ENCODE peak calls at places on chromosomes 5 and 9, in nine cellular contexts. One of them, this sample, is unnamed.

GRCh38 chr9:101587644-101588043 is 7.1 kb downstream of the PPP3R2 start:
- DNase-seq in OCI-LY7: no peak
- DNase-seq in uterus: no peak
- DNase-seq in A549: no peak
- DNase-seq in adrenal gland: no peak
- DNase-seq in esophagus squamous epithelium: no peak
- DNase-seq in GM23248: peak
- DNase-seq in AG04450: no peak
- DNase-seq in HL-60: no peak
- DNase-seq in this sample: no peak

GRCh38 chr5:132215329-132215728 is 12.3 kb downstream of the P4HA2 start:
- DNase-seq in OCI-LY7: no peak
- DNase-seq in uterus: peak
- DNase-seq in A549: peak
- DNase-seq in adrenal gland: peak
- DNase-seq in esophagus squamous epithelium: no peak
- DNase-seq in GM23248: peak
- DNase-seq in AG04450: peak
- DNase-seq in HL-60: no peak
- DNase-seq in this sample: peak

GRCh38 chr5:127011961-127012644 is 18.3 kb downstream of the MARCHF3 start:
- DNase-seq in OCI-LY7: no peak
- DNase-seq in uterus: no peak
- DNase-seq in A549: no peak
- DNase-seq in adrenal gland: no peak
- DNase-seq in esophagus squamous epithelium: no peak
- DNase-seq in GM23248: no peak
- DNase-seq in AG04450: no peak
- DNase-seq in HL-60: no peak
- DNase-seq in this sample: no peak

GRCh38 chr5:60340965-60341471 is 358.9 kb downstream of the DEPDC1B start:
- DNase-seq in OCI-LY7: no peak
- DNase-seq in uterus: no peak
- DNase-seq in A549: no peak
- DNase-seq in adrenal gland: no peak
- DNase-seq in esophagus squamous epithelium: no peak
- DNase-seq in GM23248: peak
- DNase-seq in AG04450: no peak
- DNase-seq in HL-60: no peak
- DNase-seq in this sample: no peak

GRCh38 chr9:135522137-135522877 is 1.1 kb downstream of the LCN1 start:
- DNase-seq in OCI-LY7: no peak
- DNase-seq in uterus: no peak
- DNase-seq in A549: no peak
- DNase-seq in adrenal gland: no peak
- DNase-seq in esophagus squamous epithelium: no peak
- DNase-seq in GM23248: no peak
- DNase-seq in AG04450: no peak
- DNase-seq in HL-60: no peak
- DNase-seq in this sample: no peak

GRCh38 chr5:95102080-95102479 is 182.8 kb downstream of the MCTP1 start:
- DNase-seq in OCI-LY7: no peak
- DNase-seq in uterus: no peak
- DNase-seq in A549: no peak
- DNase-seq in adrenal gland: no peak
- DNase-seq in esophagus squamous epithelium: no peak
- DNase-seq in GM23248: no peak
- DNase-seq in AG04450: no peak
- DNase-seq in HL-60: no peak
- DNase-seq in this sample: no peak

GRCh38 chr9:124854822-124855221 is 1.6 kb downstream of the WDR38 start:
- DNase-seq in OCI-LY7: no peak
- DNase-seq in uterus: no peak
- DNase-seq in A549: no peak
- DNase-seq in adrenal gland: no peak
- DNase-seq in esophagus squamous epithelium: no peak
- DNase-seq in GM23248: no peak
- DNase-seq in AG04450: no peak
- DNase-seq in HL-60: peak
- DNase-seq in this sample: no peak

GRCh38 chr9:7055201-7055903 is 297.6 kb downstream of the KDM4C start:
- DNase-seq in OCI-LY7: no peak
- DNase-seq in uterus: no peak
- DNase-seq in A549: no peak
- DNase-seq in adrenal gland: no peak
- DNase-seq in esophagus squamous epithelium: no peak
- DNase-seq in GM23248: no peak
- DNase-seq in AG04450: no peak
- DNase-seq in HL-60: no peak
- DNase-seq in this sample: no peak

GRCh38 chr5:172183881-172184280 is 4.1 kb downstream of the STK10 start:
- DNase-seq in OCI-LY7: no peak
- DNase-seq in uterus: no peak
- DNase-seq in A549: no peak
- DNase-seq in adrenal gland: no peak
- DNase-seq in esophagus squamous epithelium: no peak
- DNase-seq in GM23248: no peak
- DNase-seq in AG04450: no peak
- DNase-seq in HL-60: no peak
- DNase-seq in this sample: no peak

GRCh38 chr9:71663216-71663615 is 105.1 kb downstream of the CEMIP2 start:
- DNase-seq in OCI-LY7: no peak
- DNase-seq in uterus: no peak
- DNase-seq in A549: no peak
- DNase-seq in adrenal gland: no peak
- DNase-seq in esophagus squamous epithelium: no peak
- DNase-seq in GM23248: no peak
- DNase-seq in AG04450: no peak
- DNase-seq in HL-60: no peak
- DNase-seq in this sample: no peak

GRCh38 chr9:92254401-92255337 is 38.8 kb downstream of the IARS1 start:
- DNase-seq in OCI-LY7: no peak
- DNase-seq in uterus: no peak
- DNase-seq in A549: no peak
- DNase-seq in adrenal gland: no peak
- DNase-seq in esophagus squamous epithelium: no peak
- DNase-seq in GM23248: no peak
- DNase-seq in AG04450: no peak
- DNase-seq in HL-60: no peak
- DNase-seq in this sample: no peak

GRCh38 chr5:81749186-81749561 is 1.7 kb downstream of the SSBP2 start:
- DNase-seq in OCI-LY7: no peak
- DNase-seq in uterus: no peak
- DNase-seq in A549: no peak
- DNase-seq in adrenal gland: no peak
- DNase-seq in esophagus squamous epithelium: no peak
- DNase-seq in GM23248: peak
- DNase-seq in AG04450: no peak
- DNase-seq in HL-60: no peak
- DNase-seq in this sample: no peak
- H3K27ac ChIP-seq in OCI-LY7: peak
- H3K27ac ChIP-seq in uterus: peak
- H3K27ac ChIP-seq in A549: peak
- H3K27ac ChIP-seq in adrenal gland: peak
- H3K27ac ChIP-seq in esophagus squamous epithelium: peak
- H3K27ac ChIP-seq in GM23248: peak
- H3K27ac ChIP-seq in AG04450: no peak
- H3K27ac ChIP-seq in HL-60: no peak
- H3K27ac ChIP-seq in this sample: peak

DNA sequence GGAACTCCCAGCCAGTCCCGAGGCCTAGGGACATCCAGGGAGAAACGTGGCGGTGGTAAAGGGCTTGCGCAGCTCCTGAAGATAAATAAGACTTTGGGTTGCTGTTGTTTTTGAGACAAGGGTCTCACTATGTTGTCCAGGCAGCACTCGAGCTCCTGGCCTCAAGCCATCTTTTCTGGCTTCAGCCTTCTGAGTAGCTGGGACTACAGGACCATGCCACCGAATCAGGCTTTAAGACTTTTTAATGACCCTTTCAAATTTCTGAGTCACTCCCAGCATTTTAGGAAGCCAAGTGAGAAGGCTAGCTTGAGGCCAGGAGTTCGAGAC is 704 bp upstream of the GNE start:
- DNase-seq in OCI-LY7: no peak
- DNase-seq in uterus: peak
- DNase-seq in A549: no peak
- DNase-seq in adrenal gland: no peak
- DNase-seq in esophagus squamous epithelium: no peak
- DNase-seq in GM23248: peak
- DNase-seq in AG04450: no peak
- DNase-seq in HL-60: no peak
- DNase-seq in this sample: no peak
- H3K27ac ChIP-seq in OCI-LY7: no peak
- H3K27ac ChIP-seq in uterus: peak
- H3K27ac ChIP-seq in A549: peak
- H3K27ac ChIP-seq in adrenal gland: peak
- H3K27ac ChIP-seq in esophagus squamous epithelium: peak
- H3K27ac ChIP-seq in GM23248: peak
- H3K27ac ChIP-seq in AG04450: peak
- H3K27ac ChIP-seq in HL-60: peak
- H3K27ac ChIP-seq in this sample: peak

GRCh38 chr5:115308815-115309214 is 12.4 kb upstream of the CCDC112 start:
- DNase-seq in OCI-LY7: no peak
- DNase-seq in uterus: no peak
- DNase-seq in A549: no peak
- DNase-seq in adrenal gland: no peak
- DNase-seq in esophagus squamous epithelium: no peak
- DNase-seq in GM23248: no peak
- DNase-seq in AG04450: no peak
- DNase-seq in HL-60: no peak
- DNase-seq in this sample: no peak
- H3K27ac ChIP-seq in OCI-LY7: no peak
- H3K27ac ChIP-seq in uterus: no peak
- H3K27ac ChIP-seq in A549: no peak
- H3K27ac ChIP-seq in adrenal gland: no peak
- H3K27ac ChIP-seq in esophagus squamous epithelium: no peak
- H3K27ac ChIP-seq in GM23248: no peak
- H3K27ac ChIP-seq in AG04450: no peak
- H3K27ac ChIP-seq in HL-60: no peak
- H3K27ac ChIP-seq in this sample: no peak

DNA sequence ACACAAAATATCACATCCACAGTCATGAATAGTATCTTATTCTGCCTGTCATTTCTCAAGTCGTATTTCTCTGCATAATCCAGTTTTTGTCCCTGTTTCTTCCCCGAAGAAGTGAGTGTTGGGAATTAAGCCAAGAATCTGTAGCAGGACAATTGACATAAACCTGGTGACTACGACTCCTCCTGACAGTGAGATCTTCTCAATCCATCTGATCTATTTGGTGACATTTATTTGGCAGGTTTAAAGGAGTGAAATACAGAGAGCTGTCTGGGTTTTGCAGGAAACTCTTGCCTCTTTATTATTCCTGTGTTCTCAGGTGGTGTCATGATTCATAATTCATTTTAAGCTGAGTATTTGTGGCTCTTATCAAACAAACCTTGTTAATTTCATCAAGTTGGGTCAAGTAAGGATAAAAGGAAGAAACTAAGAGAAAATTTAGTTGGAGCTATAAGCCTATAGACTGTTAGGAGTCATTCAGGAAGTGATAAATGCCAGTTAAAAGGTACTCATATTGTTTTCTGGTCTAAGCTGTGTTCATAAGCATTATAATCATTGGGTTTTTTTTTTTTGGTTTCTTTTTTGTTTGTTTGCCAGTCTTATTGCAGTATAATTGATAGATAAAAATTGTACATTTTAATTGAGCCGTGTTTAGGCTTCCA is 95.9 kb upstream of the PCSK1 start:
- DNase-seq in OCI-LY7: no peak
- DNase-seq in uterus: no peak
- DNase-seq in A549: no peak
- DNase-seq in adrenal gland: no peak
- DNase-seq in esophagus squamous epithelium: no peak
- DNase-seq in GM23248: no peak
- DNase-seq in AG04450: no peak
- DNase-seq in HL-60: no peak
- DNase-seq in this sample: no peak
- H3K27ac ChIP-seq in OCI-LY7: no peak
- H3K27ac ChIP-seq in uterus: no peak
- H3K27ac ChIP-seq in A549: peak
- H3K27ac ChIP-seq in adrenal gland: no peak
- H3K27ac ChIP-seq in esophagus squamous epithelium: no peak
- H3K27ac ChIP-seq in GM23248: no peak
- H3K27ac ChIP-seq in AG04450: no peak
- H3K27ac ChIP-seq in HL-60: no peak
- H3K27ac ChIP-seq in this sample: no peak

DNA sequence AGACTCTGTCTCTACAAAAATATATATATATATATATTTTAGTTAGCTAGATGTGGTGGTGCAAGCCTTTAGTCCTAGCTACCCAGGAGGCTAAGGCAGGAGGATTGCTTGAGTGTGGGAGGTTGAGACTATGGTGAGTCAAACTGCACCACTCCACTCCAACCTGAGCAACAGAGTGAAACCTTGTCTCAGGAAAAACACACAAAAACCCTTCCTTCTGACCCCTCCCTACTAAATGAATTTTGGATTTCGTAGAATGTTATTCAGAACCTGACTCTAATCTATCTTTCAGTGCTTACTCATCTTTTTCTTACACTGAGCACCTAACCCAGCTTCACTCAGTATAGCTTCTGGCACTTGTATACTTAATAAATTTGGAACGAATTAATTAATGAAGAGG is 35.2 kb upstream of the IL7R start:
- DNase-seq in OCI-LY7: no peak
- DNase-seq in uterus: no peak
- DNase-seq in A549: no peak
- DNase-seq in adrenal gland: no peak
- DNase-seq in esophagus squamous epithelium: no peak
- DNase-seq in GM23248: no peak
- DNase-seq in AG04450: no peak
- DNase-seq in HL-60: no peak
- DNase-seq in this sample: no peak
- H3K27ac ChIP-seq in OCI-LY7: no peak
- H3K27ac ChIP-seq in uterus: no peak
- H3K27ac ChIP-seq in A549: no peak
- H3K27ac ChIP-seq in adrenal gland: no peak
- H3K27ac ChIP-seq in esophagus squamous epithelium: no peak
- H3K27ac ChIP-seq in GM23248: no peak
- H3K27ac ChIP-seq in AG04450: no peak
- H3K27ac ChIP-seq in HL-60: peak
- H3K27ac ChIP-seq in this sample: no peak

GRCh38 chr9:130297371-130297770 is 31.8 kb downstream of the HMCN2 start:
- DNase-seq in OCI-LY7: no peak
- DNase-seq in uterus: no peak
- DNase-seq in A549: no peak
- DNase-seq in adrenal gland: no peak
- DNase-seq in esophagus squamous epithelium: no peak
- DNase-seq in GM23248: no peak
- DNase-seq in AG04450: no peak
- DNase-seq in HL-60: no peak
- DNase-seq in this sample: no peak
- H3K27ac ChIP-seq in OCI-LY7: no peak
- H3K27ac ChIP-seq in uterus: no peak
- H3K27ac ChIP-seq in A549: no peak
- H3K27ac ChIP-seq in adrenal gland: no peak
- H3K27ac ChIP-seq in esophagus squamous epithelium: no peak
- H3K27ac ChIP-seq in GM23248: no peak
- H3K27ac ChIP-seq in AG04450: no peak
- H3K27ac ChIP-seq in HL-60: no peak
- H3K27ac ChIP-seq in this sample: no peak

DNA sequence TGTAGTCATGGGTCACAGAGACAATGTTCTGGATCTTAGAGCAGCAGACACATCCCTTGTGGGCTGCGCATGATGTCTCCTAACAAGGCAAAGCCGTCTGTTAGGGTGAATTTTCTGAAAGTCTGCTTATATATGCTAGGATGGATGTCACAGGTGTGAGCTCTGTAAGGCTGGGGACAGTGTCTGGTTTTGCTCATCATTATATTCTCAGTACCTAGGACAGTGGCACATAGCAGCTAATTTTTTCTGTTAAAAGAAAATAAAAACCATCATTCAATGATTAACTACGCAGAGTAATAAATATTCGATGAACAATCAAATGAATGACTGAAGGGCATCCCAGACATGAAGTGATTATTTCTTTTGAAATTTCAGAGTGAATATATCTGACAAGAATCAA is 52.9 kb upstream of the FAM169A start:
- DNase-seq in OCI-LY7: no peak
- DNase-seq in uterus: no peak
- DNase-seq in A549: no peak
- DNase-seq in adrenal gland: no peak
- DNase-seq in esophagus squamous epithelium: no peak
- DNase-seq in GM23248: no peak
- DNase-seq in AG04450: no peak
- DNase-seq in HL-60: no peak
- DNase-seq in this sample: no peak
- H3K27ac ChIP-seq in OCI-LY7: no peak
- H3K27ac ChIP-seq in uterus: no peak
- H3K27ac ChIP-seq in A549: no peak
- H3K27ac ChIP-seq in adrenal gland: no peak
- H3K27ac ChIP-seq in esophagus squamous epithelium: no peak
- H3K27ac ChIP-seq in GM23248: no peak
- H3K27ac ChIP-seq in AG04450: no peak
- H3K27ac ChIP-seq in HL-60: no peak
- H3K27ac ChIP-seq in this sample: no peak